ENCODE peak calls at places on chromosomes 2 and 18, in six cellular contexts. One of them, this sample, is unnamed.

GRCh38 chr2:141109633-141110032 is 1021.2 kb downstream of the LRP1B start:
- DNase-seq in K562: no peak
- DNase-seq in WTC11: no peak
- DNase-seq in HepG2: peak
- DNase-seq in GM12878: no peak
- DNase-seq in H1: no peak
- DNase-seq in this sample: no peak

GRCh38 chr2:85438291-85439110 is 20.0 kb downstream of the SH2D6 start:
- DNase-seq in K562: no peak
- DNase-seq in WTC11: no peak
- DNase-seq in HepG2: peak
- DNase-seq in GM12878: no peak
- DNase-seq in H1: no peak
- DNase-seq in this sample: no peak

GRCh38 chr2:31297751-31298150 is 63.8 kb downstream of the EHD3 start:
- DNase-seq in K562: no peak
- DNase-seq in WTC11: no peak
- DNase-seq in HepG2: no peak
- DNase-seq in GM12878: no peak
- DNase-seq in H1: no peak
- DNase-seq in this sample: no peak

GRCh38 chr2:102074167-102074778 is 68.3 kb upstream of the IL1R1 start:
- DNase-seq in K562: peak
- DNase-seq in WTC11: no peak
- DNase-seq in HepG2: no peak
- DNase-seq in GM12878: no peak
- DNase-seq in H1: no peak
- DNase-seq in this sample: no peak

GRCh38 chr2:181900007-181900651 is 8.6 kb downstream of the ITPRID2 start:
- DNase-seq in K562: no peak
- DNase-seq in WTC11: no peak
- DNase-seq in HepG2: peak
- DNase-seq in GM12878: no peak
- DNase-seq in H1: no peak
- DNase-seq in this sample: no peak

GRCh38 chr2:159362094-159362493 is 75.6 kb upstream of the WDSUB1 start:
- DNase-seq in K562: no peak
- DNase-seq in WTC11: no peak
- DNase-seq in HepG2: peak
- DNase-seq in GM12878: no peak
- DNase-seq in H1: no peak
- DNase-seq in this sample: no peak

GRCh38 chr2:108377411-108377810 is 343 bp upstream of the SULT1C4 start:
- DNase-seq in K562: no peak
- DNase-seq in WTC11: no peak
- DNase-seq in HepG2: peak
- DNase-seq in GM12878: no peak
- DNase-seq in H1: no peak
- DNase-seq in this sample: no peak

GRCh38 chr18:74303306-74303705 is 11.5 kb upstream of the CYB5A start:
- DNase-seq in K562: no peak
- DNase-seq in WTC11: no peak
- DNase-seq in HepG2: no peak
- DNase-seq in GM12878: no peak
- DNase-seq in H1: no peak
- DNase-seq in this sample: no peak

GRCh38 chr2:101619191-101619591 is 78.3 kb upstream of the MAP4K4 start:
- DNase-seq in K562: no peak
- DNase-seq in WTC11: no peak
- DNase-seq in HepG2: no peak
- DNase-seq in GM12878: no peak
- DNase-seq in H1: no peak
- DNase-seq in this sample: no peak

GRCh38 chr18:8894823-8895222 is 189.5 kb downstream of the MTCL1 start:
- DNase-seq in K562: no peak
- DNase-seq in WTC11: no peak
- DNase-seq in HepG2: no peak
- DNase-seq in GM12878: no peak
- DNase-seq in H1: no peak
- DNase-seq in this sample: no peak

GRCh38 chr18:76467371-76468190 is 27.5 kb downstream of the ZNF516 start:
- DNase-seq in K562: no peak
- DNase-seq in WTC11: no peak
- DNase-seq in HepG2: no peak
- DNase-seq in GM12878: no peak
- DNase-seq in H1: no peak
- DNase-seq in this sample: no peak

GRCh38 chr2:139369423-139370409 is 589.5 kb upstream of the NXPH2 start:
- DNase-seq in K562: no peak
- DNase-seq in WTC11: no peak
- DNase-seq in HepG2: no peak
- DNase-seq in GM12878: no peak
- DNase-seq in H1: no peak
- DNase-seq in this sample: no peak

GRCh38 chr2:219249203-219249980 is 3.7 kb upstream of the TUBA4B start:
- DNase-seq in K562: no peak
- DNase-seq in WTC11: no peak
- DNase-seq in HepG2: peak
- DNase-seq in GM12878: peak
- DNase-seq in H1: no peak
- DNase-seq in this sample: no peak

GRCh38 chr2:239692348-239692747 is 291.5 kb upstream of the HDAC4 start:
- DNase-seq in K562: no peak
- DNase-seq in WTC11: no peak
- DNase-seq in HepG2: no peak
- DNase-seq in GM12878: no peak
- DNase-seq in H1: no peak
- DNase-seq in this sample: no peak

GRCh38 chr2:111049792-111050640 is 70.7 kb upstream of the BCL2L11 start:
- DNase-seq in K562: no peak
- DNase-seq in WTC11: no peak
- DNase-seq in HepG2: peak
- DNase-seq in GM12878: peak
- DNase-seq in H1: no peak
- DNase-seq in this sample: no peak

GRCh38 chr2:11921030-11921583 is 174.7 kb downstream of the LPIN1 start:
- DNase-seq in K562: no peak
- DNase-seq in WTC11: no peak
- DNase-seq in HepG2: no peak
- DNase-seq in GM12878: no peak
- DNase-seq in H1: no peak
- DNase-seq in this sample: no peak

GRCh38 chr2:119311831-119312230 is 54.8 kb downstream of the C2orf76 start:
- DNase-seq in K562: no peak
- DNase-seq in WTC11: no peak
- DNase-seq in HepG2: no peak
- DNase-seq in GM12878: no peak
- DNase-seq in H1: no peak
- DNase-seq in this sample: no peak

GRCh38 chr2:204717591-204717990 is 172.3 kb downstream of the PARD3B start:
- DNase-seq in K562: no peak
- DNase-seq in WTC11: no peak
- DNase-seq in HepG2: no peak
- DNase-seq in GM12878: no peak
- DNase-seq in H1: no peak
- DNase-seq in this sample: no peak

GRCh38 chr2:200137275-200137674 is 169.2 kb upstream of the SPATS2L start:
- DNase-seq in K562: no peak
- DNase-seq in WTC11: no peak
- DNase-seq in HepG2: no peak
- DNase-seq in GM12878: no peak
- DNase-seq in H1: no peak
- DNase-seq in this sample: no peak

DNA sequence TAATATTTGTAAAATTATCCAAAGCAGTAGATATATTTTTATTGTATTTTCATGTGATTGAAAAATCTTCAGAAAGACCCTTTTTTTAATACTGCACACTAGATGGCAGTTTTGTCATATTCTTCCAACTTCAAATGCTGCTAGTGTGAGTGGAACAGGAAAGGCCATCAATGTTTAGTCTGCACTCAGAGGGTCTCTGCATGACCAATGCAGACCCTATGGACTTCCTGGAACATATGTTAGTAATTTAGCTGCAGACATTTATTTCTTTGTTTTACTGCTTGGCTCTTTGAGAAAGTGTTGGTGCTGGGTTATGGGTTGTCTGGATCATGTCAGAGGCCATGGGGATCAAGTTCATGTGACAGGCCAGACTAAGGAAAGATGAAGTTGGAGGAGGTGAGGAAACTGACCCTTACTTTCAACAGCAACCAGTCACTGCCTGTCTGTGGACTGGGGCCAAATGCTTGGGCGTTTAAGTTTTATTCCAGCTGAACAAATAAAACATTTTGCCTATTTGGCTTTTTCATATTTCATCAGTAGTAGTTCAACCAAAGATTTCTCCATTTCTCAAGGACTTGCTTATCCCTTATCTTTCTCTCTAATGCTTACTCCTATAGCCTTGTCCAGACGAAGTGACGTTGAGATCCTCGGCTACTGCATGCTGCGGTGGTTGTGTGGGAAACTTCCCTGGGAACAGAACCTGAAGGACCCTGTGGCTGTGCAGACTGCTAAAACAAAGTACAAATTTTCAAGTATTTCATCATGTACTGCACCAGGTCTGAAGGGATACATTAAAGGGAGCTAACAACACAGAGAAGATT is 84.8 kb downstream of the VRK2 start:
- DNase-seq in K562: no peak
- DNase-seq in WTC11: no peak
- DNase-seq in HepG2: peak
- DNase-seq in GM12878: no peak
- DNase-seq in H1: no peak
- DNase-seq in this sample: no peak
- TF ChIP-seq ATF3 in K562: no peak
- TF ChIP-seq ATF3 in WTC11: no peak
- TF ChIP-seq ATF3 in HepG2: no peak
- TF ChIP-seq ATF3 in GM12878: no peak
- TF ChIP-seq ATF3 in H1: no peak
- TF ChIP-seq ATF3 in this sample: no peak

GRCh38 chr2:97868986-97869721 is 126.6 kb downstream of the TMEM131 start:
- DNase-seq in K562: no peak
- DNase-seq in WTC11: no peak
- DNase-seq in HepG2: peak
- DNase-seq in GM12878: no peak
- DNase-seq in H1: no peak
- DNase-seq in this sample: peak

GRCh38 chr2:97871096-97871780 is 124.5 kb downstream of the TMEM131 start:
- DNase-seq in K562: no peak
- DNase-seq in WTC11: no peak
- DNase-seq in HepG2: peak
- DNase-seq in GM12878: no peak
- DNase-seq in H1: no peak
- DNase-seq in this sample: peak

GRCh38 chr2:97869722-97870346 is 125.9 kb downstream of the TMEM131 start:
- DNase-seq in K562: no peak
- DNase-seq in WTC11: no peak
- DNase-seq in HepG2: no peak
- DNase-seq in GM12878: no peak
- DNase-seq in H1: no peak
- DNase-seq in this sample: no peak

DNA sequence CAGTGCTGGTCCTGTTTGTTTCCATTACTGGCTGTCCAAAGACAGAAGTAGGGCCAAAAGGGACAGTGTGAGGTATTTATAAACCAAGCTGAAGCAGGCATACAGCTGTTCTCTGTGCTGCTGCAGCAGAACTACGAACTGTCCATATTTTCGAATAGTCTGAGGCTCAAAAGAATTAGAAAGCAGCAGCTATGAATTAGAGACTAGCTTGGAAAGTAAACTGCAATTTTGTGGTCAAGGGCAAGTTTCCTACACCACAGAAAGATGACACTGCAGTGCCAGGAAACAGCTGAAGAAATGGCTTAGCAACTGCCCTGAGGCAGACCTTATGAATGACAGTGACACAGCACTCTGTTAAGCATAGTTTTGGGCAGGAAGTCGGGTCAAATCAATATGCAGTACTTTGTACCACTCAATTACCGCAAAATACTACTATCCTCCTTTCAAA is 125.3 kb downstream of the TMEM131 start:
- DNase-seq in K562: no peak
- DNase-seq in WTC11: no peak
- DNase-seq in HepG2: peak
- DNase-seq in GM12878: peak
- DNase-seq in H1: no peak
- DNase-seq in this sample: peak
- TF ChIP-seq ATF3 in K562: no peak
- TF ChIP-seq ATF3 in WTC11: no peak
- TF ChIP-seq ATF3 in HepG2: no peak
- TF ChIP-seq ATF3 in GM12878: no peak
- TF ChIP-seq ATF3 in H1: no peak
- TF ChIP-seq ATF3 in this sample: no peak

DNA sequence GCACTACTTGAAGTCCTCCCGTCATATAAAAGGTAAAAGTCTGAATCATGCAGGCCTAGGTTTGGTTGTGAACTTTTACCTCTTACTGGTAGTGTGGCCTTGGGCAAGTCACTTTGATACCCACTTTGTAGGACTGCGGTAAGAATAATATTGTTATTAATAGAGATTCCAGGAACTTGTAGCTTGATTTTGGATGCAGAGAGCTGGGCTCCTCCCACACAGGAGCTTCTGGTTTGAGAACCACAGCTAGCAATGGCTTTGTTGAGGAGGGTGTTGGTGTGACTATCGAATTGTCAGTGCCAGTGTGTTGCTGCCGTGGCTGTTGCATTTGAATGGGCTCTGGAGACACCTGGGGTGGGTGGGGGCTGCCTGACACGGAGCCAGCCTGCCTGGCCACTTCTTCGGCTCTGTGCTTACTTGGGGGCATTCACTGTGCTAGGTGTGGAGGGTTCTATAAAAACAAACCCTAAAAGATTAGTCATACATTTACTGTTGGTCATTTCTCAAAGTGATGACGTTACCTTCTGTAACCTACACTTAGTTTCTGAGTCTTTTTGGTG is 38.5 kb downstream of the ASAP2 start:
- DNase-seq in K562: no peak
- DNase-seq in WTC11: peak
- DNase-seq in HepG2: no peak
- DNase-seq in GM12878: no peak
- DNase-seq in H1: peak
- DNase-seq in this sample: no peak
- TF ChIP-seq ATF3 in K562: peak
- TF ChIP-seq ATF3 in WTC11: no peak
- TF ChIP-seq ATF3 in HepG2: no peak
- TF ChIP-seq ATF3 in GM12878: no peak
- TF ChIP-seq ATF3 in H1: no peak
- TF ChIP-seq ATF3 in this sample: no peak

DNA sequence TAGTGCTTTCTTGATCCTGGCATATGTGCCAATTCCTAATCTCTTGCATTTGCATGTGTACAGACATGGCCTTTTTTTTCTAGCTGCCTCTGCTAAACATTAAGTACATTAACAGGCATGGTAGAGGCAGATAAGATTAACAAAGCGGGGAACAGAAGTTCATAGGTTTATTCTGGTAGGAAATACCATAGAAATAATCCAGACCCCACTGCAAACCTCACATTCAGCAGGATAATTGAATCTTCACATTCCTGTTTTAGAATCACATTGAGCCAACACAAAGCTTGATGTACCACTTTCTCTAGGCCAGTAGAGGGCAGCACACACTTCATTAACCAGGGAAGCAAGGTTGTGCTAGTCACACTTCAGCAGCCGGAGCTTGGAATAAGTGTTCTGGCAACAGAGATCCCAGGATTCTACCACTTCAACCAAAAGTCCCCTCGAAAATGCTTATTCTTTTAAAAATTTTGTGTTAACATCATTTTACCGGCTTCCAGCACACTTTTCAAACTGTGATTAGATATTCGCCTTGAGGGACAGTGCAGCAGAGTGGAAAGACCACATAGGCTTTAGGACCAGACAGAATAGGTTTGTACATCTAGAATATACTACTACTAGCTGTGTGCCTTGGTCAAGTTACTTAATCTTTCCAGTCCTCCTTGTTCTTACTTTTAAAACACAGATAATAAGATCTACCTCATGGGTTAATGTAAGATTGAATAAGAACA is 420.2 kb upstream of the CHST9 start:
- DNase-seq in K562: peak
- DNase-seq in WTC11: peak
- DNase-seq in HepG2: peak
- DNase-seq in GM12878: no peak
- DNase-seq in H1: no peak
- DNase-seq in this sample: peak
- TF ChIP-seq ATF3 in K562: no peak
- TF ChIP-seq ATF3 in WTC11: no peak
- TF ChIP-seq ATF3 in HepG2: no peak
- TF ChIP-seq ATF3 in GM12878: no peak
- TF ChIP-seq ATF3 in H1: no peak
- TF ChIP-seq ATF3 in this sample: no peak